ENCODE peak calls at places on chromosome 20, in six cellular contexts. One of them, this sample, is unnamed.

GRCh38 chr20:10915815-10916214 is 242.0 kb upstream of the JAG1 start:
- DNase-seq in glutamatergic neuron: no peak
- DNase-seq in OCI-LY7: no peak
- DNase-seq in GM06990: no peak
- DNase-seq in endothelial cell: no peak
- DNase-seq in retinal pigment epithelial cell: no peak
- DNase-seq in this sample: no peak

GRCh38 chr20:10919549-10920140 is 245.8 kb upstream of the JAG1 start:
- DNase-seq in glutamatergic neuron: no peak
- DNase-seq in OCI-LY7: no peak
- DNase-seq in GM06990: no peak
- DNase-seq in endothelial cell: no peak
- DNase-seq in retinal pigment epithelial cell: no peak
- DNase-seq in this sample: no peak

GRCh38 chr20:20237093-20237959 is 130.6 kb upstream of the INSM1 start:
- DNase-seq in glutamatergic neuron: peak; percentile 60
- DNase-seq in OCI-LY7: peak; percentile 41
- DNase-seq in GM06990: no peak
- DNase-seq in endothelial cell: peak; percentile 53
- DNase-seq in retinal pigment epithelial cell: no peak
- DNase-seq in this sample: peak; percentile 56

GRCh38 chr20:63394069-63394468 is 32.9 kb upstream of the CHRNA4 start:
- DNase-seq in glutamatergic neuron: no peak
- DNase-seq in OCI-LY7: no peak
- DNase-seq in GM06990: no peak
- DNase-seq in endothelial cell: no peak
- DNase-seq in retinal pigment epithelial cell: peak; percentile 29
- DNase-seq in this sample: no peak

GRCh38 chr20:42097741-42098140 is 479.6 kb upstream of the CHD6 start:
- DNase-seq in glutamatergic neuron: no peak
- DNase-seq in OCI-LY7: no peak
- DNase-seq in GM06990: no peak
- DNase-seq in endothelial cell: no peak
- DNase-seq in retinal pigment epithelial cell: no peak
- DNase-seq in this sample: no peak

GRCh38 chr20:16560216-16560615 is 13.0 kb downstream of the KIF16B start:
- DNase-seq in glutamatergic neuron: no peak
- DNase-seq in OCI-LY7: no peak
- DNase-seq in GM06990: no peak
- DNase-seq in endothelial cell: no peak
- DNase-seq in retinal pigment epithelial cell: no peak
- DNase-seq in this sample: no peak

GRCh38 chr20:46746972-46747371 is 37.5 kb downstream of the SLC2A10 start:
- DNase-seq in glutamatergic neuron: no peak
- DNase-seq in OCI-LY7: no peak
- DNase-seq in GM06990: no peak
- DNase-seq in endothelial cell: no peak
- DNase-seq in retinal pigment epithelial cell: no peak
- DNase-seq in this sample: no peak

GRCh38 chr20:19210426-19211155 is 1.9 kb upstream of the SLC24A3 start:
- DNase-seq in glutamatergic neuron: no peak
- DNase-seq in OCI-LY7: no peak
- DNase-seq in GM06990: no peak
- DNase-seq in endothelial cell: no peak
- DNase-seq in retinal pigment epithelial cell: no peak
- DNase-seq in this sample: no peak

GRCh38 chr20:20837574-20838021 is 125.2 kb upstream of the RALGAPA2 start:
- DNase-seq in glutamatergic neuron: peak; percentile 75
- DNase-seq in OCI-LY7: peak; percentile 18
- DNase-seq in GM06990: no peak
- DNase-seq in endothelial cell: peak; percentile 72
- DNase-seq in retinal pigment epithelial cell: no peak
- DNase-seq in this sample: peak; percentile 56

GRCh38 chr20:38187512-38187911 is 22.4 kb upstream of the TGM2 start:
- DNase-seq in glutamatergic neuron: peak; percentile 56
- DNase-seq in OCI-LY7: no peak
- DNase-seq in GM06990: no peak
- DNase-seq in endothelial cell: no peak
- DNase-seq in retinal pigment epithelial cell: no peak
- DNase-seq in this sample: no peak
- TF ChIP-seq CTCF in glutamatergic neuron: peak; percentile 53
- TF ChIP-seq CTCF in OCI-LY7: no peak
- TF ChIP-seq CTCF in GM06990: peak; percentile 5
- TF ChIP-seq CTCF in endothelial cell: no peak
- TF ChIP-seq CTCF in retinal pigment epithelial cell: peak; percentile 59
- TF ChIP-seq CTCF in this sample: peak; percentile 25

GRCh38 chr20:57047281-57048026 is 219.0 kb downstream of the BMP7 start:
- DNase-seq in glutamatergic neuron: peak; percentile 46
- DNase-seq in OCI-LY7: peak; percentile 5
- DNase-seq in GM06990: no peak
- DNase-seq in endothelial cell: peak; percentile 13
- DNase-seq in retinal pigment epithelial cell: no peak
- DNase-seq in this sample: peak; percentile 24
- TF ChIP-seq CTCF in glutamatergic neuron: no peak
- TF ChIP-seq CTCF in OCI-LY7: peak; percentile 35
- TF ChIP-seq CTCF in GM06990: peak; percentile 18
- TF ChIP-seq CTCF in endothelial cell: no peak
- TF ChIP-seq CTCF in retinal pigment epithelial cell: peak; percentile 23
- TF ChIP-seq CTCF in this sample: peak; percentile 23

DNA sequence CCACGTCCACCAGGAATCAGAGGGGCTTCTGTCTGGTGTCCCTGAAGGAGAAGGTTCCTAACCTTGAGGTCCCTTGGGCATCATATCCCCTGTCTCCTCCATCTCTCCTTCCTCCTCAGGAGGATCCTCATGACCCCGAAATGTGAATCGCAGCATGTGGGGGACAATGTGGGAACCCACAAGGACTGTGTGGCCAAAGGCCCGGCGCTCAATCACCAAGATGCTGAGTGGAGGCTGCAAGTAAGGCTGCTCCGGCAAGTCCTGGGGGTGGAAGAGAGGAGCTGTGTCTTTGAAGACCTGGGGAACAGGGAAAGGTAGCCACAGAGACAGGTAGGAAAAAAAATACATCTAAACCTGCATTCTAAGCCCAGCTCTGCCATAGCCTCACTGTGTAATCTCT is 36.4 kb upstream of the SPAG4 start:
- DNase-seq in glutamatergic neuron: no peak
- DNase-seq in OCI-LY7: no peak
- DNase-seq in GM06990: no peak
- DNase-seq in endothelial cell: no peak
- DNase-seq in retinal pigment epithelial cell: no peak
- DNase-seq in this sample: no peak
- TF ChIP-seq CTCF in glutamatergic neuron: no peak
- TF ChIP-seq CTCF in OCI-LY7: no peak
- TF ChIP-seq CTCF in GM06990: no peak
- TF ChIP-seq CTCF in endothelial cell: no peak
- TF ChIP-seq CTCF in retinal pigment epithelial cell: no peak
- TF ChIP-seq CTCF in this sample: no peak

GRCh38 chr20:51305316-51306052 is 237.0 kb downstream of the NFATC2 start:
- DNase-seq in glutamatergic neuron: no peak
- DNase-seq in OCI-LY7: no peak
- DNase-seq in GM06990: no peak
- DNase-seq in endothelial cell: no peak
- DNase-seq in retinal pigment epithelial cell: no peak
- DNase-seq in this sample: no peak
- TF ChIP-seq CTCF in glutamatergic neuron: no peak
- TF ChIP-seq CTCF in OCI-LY7: no peak
- TF ChIP-seq CTCF in GM06990: no peak
- TF ChIP-seq CTCF in endothelial cell: no peak
- TF ChIP-seq CTCF in retinal pigment epithelial cell: no peak
- TF ChIP-seq CTCF in this sample: no peak

GRCh38 chr20:33169176-33169794 is 1.3 kb downstream of the BPIFA2 start:
- DNase-seq in glutamatergic neuron: no peak
- DNase-seq in OCI-LY7: peak; percentile 4
- DNase-seq in GM06990: no peak
- DNase-seq in endothelial cell: no peak
- DNase-seq in retinal pigment epithelial cell: no peak
- DNase-seq in this sample: no peak
- TF ChIP-seq CTCF in glutamatergic neuron: peak; percentile 91
- TF ChIP-seq CTCF in OCI-LY7: peak; percentile 84
- TF ChIP-seq CTCF in GM06990: peak; percentile 42
- TF ChIP-seq CTCF in endothelial cell: peak; percentile 90
- TF ChIP-seq CTCF in retinal pigment epithelial cell: peak; percentile 61
- TF ChIP-seq CTCF in this sample: peak; percentile 78

DNA sequence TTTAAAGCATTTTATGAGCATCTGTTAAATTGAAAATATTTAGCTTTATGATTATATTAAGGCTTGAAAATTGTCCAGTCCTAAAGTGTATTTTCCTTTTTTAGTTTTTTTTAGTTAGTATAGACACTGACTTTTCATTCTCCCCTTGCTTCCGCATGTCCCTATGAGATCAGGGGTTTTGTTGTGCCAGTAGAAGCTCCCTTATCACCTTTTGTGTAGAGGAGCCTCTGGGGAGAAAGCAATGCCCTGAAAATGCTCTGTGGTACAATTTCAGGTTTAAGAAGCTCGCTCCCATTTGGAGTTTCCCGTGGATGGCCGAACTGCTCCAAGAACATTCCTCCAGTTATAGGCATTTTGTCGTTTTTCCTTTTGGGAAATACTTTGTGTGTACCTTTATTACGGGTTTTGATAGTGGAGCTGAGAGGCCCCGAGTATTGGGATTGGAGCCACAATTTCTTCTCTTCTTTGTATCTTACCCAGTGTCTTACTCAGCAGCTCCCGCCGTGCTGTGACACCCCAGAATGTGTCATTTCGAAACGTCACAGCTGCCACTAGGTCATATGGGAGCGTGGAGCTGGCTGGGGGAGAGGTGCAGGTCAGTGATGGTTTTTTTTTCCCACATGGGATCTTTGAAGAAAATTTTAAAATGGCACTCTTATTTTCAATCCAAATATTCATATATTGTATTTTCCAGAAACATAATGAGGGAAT is 49.9 kb downstream of the RPRD1B start:
- DNase-seq in glutamatergic neuron: no peak
- DNase-seq in OCI-LY7: no peak
- DNase-seq in GM06990: no peak
- DNase-seq in endothelial cell: no peak
- DNase-seq in retinal pigment epithelial cell: no peak
- DNase-seq in this sample: no peak
- TF ChIP-seq CTCF in glutamatergic neuron: no peak
- TF ChIP-seq CTCF in OCI-LY7: no peak
- TF ChIP-seq CTCF in GM06990: no peak
- TF ChIP-seq CTCF in endothelial cell: no peak
- TF ChIP-seq CTCF in retinal pigment epithelial cell: no peak
- TF ChIP-seq CTCF in this sample: no peak

GRCh38 chr20:57947421-57948176 is 237.8 kb upstream of the PMEPA1 start:
- DNase-seq in glutamatergic neuron: no peak
- DNase-seq in OCI-LY7: no peak
- DNase-seq in GM06990: no peak
- DNase-seq in endothelial cell: no peak
- DNase-seq in retinal pigment epithelial cell: no peak
- DNase-seq in this sample: no peak
- TF ChIP-seq CTCF in glutamatergic neuron: no peak
- TF ChIP-seq CTCF in OCI-LY7: no peak
- TF ChIP-seq CTCF in GM06990: no peak
- TF ChIP-seq CTCF in endothelial cell: no peak
- TF ChIP-seq CTCF in retinal pigment epithelial cell: no peak
- TF ChIP-seq CTCF in this sample: no peak

GRCh38 chr20:59939879-59940128 is 301 bp downstream of the PPP1R3D start:
- DNase-seq in glutamatergic neuron: peak; percentile 44
- DNase-seq in OCI-LY7: no peak
- DNase-seq in GM06990: no peak
- DNase-seq in endothelial cell: no peak
- DNase-seq in retinal pigment epithelial cell: no peak
- DNase-seq in this sample: peak; percentile 17

GRCh38 chr20:59938696-59939051 is 1.4 kb downstream of the PPP1R3D start:
- DNase-seq in glutamatergic neuron: no peak
- DNase-seq in OCI-LY7: no peak
- DNase-seq in GM06990: no peak
- DNase-seq in endothelial cell: no peak
- DNase-seq in retinal pigment epithelial cell: no peak
- DNase-seq in this sample: no peak

GRCh38 chr20:59940956-59941294 is 736 bp downstream of the FAM217B start:
- DNase-seq in glutamatergic neuron: no peak
- DNase-seq in OCI-LY7: no peak
- DNase-seq in GM06990: no peak
- DNase-seq in endothelial cell: no peak
- DNase-seq in retinal pigment epithelial cell: no peak
- DNase-seq in this sample: no peak

GRCh38 chr20:59939052-59939878 is 840 bp downstream of the PPP1R3D start:
- DNase-seq in glutamatergic neuron: peak; percentile 42
- DNase-seq in OCI-LY7: no peak
- DNase-seq in GM06990: peak; percentile 32
- DNase-seq in endothelial cell: peak; percentile 39
- DNase-seq in retinal pigment epithelial cell: no peak
- DNase-seq in this sample: no peak

DNA sequence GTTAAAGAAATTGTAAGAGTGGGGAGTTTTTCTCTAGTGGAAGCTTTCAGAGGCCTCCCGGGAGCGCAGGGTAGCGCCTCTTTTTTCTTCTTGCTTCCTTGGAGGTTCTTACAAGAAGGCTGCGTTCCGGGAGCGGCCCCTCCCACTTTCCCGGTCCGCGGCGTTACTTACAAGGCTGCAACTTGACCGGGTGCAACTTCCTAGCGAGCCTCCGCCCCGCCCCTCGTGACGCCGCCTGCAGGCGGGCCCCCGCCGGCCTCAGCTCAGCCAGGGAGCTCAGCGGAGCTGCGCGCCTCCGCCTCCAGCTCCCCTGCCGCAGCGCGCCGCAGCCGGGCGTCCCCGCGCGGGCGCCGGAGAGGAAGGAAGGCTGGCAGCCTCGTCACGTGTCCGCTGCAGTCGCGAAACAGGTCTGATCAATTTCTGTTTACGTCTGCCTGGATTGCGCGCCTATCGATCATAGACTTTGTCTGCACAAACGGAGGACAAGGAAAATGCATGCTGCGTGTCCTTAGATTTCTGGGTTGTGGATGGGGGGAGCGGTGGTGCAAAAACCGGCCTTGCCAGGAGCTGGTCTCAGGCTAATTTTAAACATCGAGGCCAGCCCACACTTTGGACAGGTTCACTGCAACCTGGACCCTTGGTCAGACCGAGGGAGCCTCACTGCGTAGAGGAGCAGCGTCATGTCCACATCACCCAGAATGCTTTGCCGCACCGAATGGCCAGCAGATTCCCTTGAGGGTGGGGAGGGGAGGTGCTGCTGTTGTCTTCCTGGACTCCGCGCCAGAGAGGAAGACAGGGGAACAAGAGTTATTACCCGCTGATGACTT is at the start of the genes FAM217B and PPP1R3D:
- DNase-seq in glutamatergic neuron: peak; percentile 93
- DNase-seq in OCI-LY7: peak; percentile 92
- DNase-seq in GM06990: peak; percentile 98
- DNase-seq in endothelial cell: peak; percentile 95
- DNase-seq in retinal pigment epithelial cell: peak; percentile 89
- DNase-seq in this sample: peak; percentile 93
- TF ChIP-seq CTCF in glutamatergic neuron: no peak
- TF ChIP-seq CTCF in OCI-LY7: peak; percentile 34
- TF ChIP-seq CTCF in GM06990: no peak
- TF ChIP-seq CTCF in endothelial cell: peak; percentile 27
- TF ChIP-seq CTCF in retinal pigment epithelial cell: no peak
- TF ChIP-seq CTCF in this sample: no peak

GRCh38 chr20:13199279-13199678 is 21.8 kb upstream of the ISM1 start:
- DNase-seq in glutamatergic neuron: no peak
- DNase-seq in OCI-LY7: no peak
- DNase-seq in GM06990: no peak
- DNase-seq in endothelial cell: no peak
- DNase-seq in retinal pigment epithelial cell: no peak
- DNase-seq in this sample: no peak
- TF ChIP-seq CTCF in glutamatergic neuron: no peak
- TF ChIP-seq CTCF in OCI-LY7: no peak
- TF ChIP-seq CTCF in GM06990: no peak
- TF ChIP-seq CTCF in endothelial cell: no peak
- TF ChIP-seq CTCF in retinal pigment epithelial cell: no peak
- TF ChIP-seq CTCF in this sample: no peak

This sample was measured in BE2C.